ENCODE peak calls at places on chromosomes 6 and 20, in nine cellular contexts. One of them, this sample, is unnamed. For H3K27me3, the result is how much of the 10 kb centered on the place peaks cover.

GRCh38 chr6:83429857-83430605 is 820 bp downstream of the ME1 start:
- DNase-seq in adrenal gland: peak
- DNase-seq in dorsolateral prefrontal cortex: no peak
- DNase-seq in GM23248: peak
- DNase-seq in A673: peak
- DNase-seq in stomach: peak
- DNase-seq in psoas muscle: peak
- DNase-seq in fibroblast of lung: peak
- DNase-seq in HAP-1: peak
- DNase-seq in this sample: no peak

GRCh38 chr6:11263185-11263817 is 30.8 kb upstream of the NEDD9 start:
- DNase-seq in adrenal gland: peak
- DNase-seq in dorsolateral prefrontal cortex: no peak
- DNase-seq in GM23248: peak
- DNase-seq in A673: peak
- DNase-seq in stomach: peak
- DNase-seq in psoas muscle: peak
- DNase-seq in fibroblast of lung: peak
- DNase-seq in HAP-1: peak
- DNase-seq in this sample: no peak

GRCh38 chr6:17032595-17033591 is 69.0 kb upstream of the STMND1 start:
- DNase-seq in adrenal gland: peak
- DNase-seq in dorsolateral prefrontal cortex: no peak
- DNase-seq in GM23248: peak
- DNase-seq in A673: peak
- DNase-seq in stomach: peak
- DNase-seq in psoas muscle: peak
- DNase-seq in fibroblast of lung: peak
- DNase-seq in HAP-1: no peak
- DNase-seq in this sample: no peak

GRCh38 chr20:8782804-8783203 is 286.1 kb upstream of the PLCB4 start:
- DNase-seq in adrenal gland: no peak
- DNase-seq in dorsolateral prefrontal cortex: no peak
- DNase-seq in GM23248: peak
- DNase-seq in A673: peak
- DNase-seq in stomach: no peak
- DNase-seq in psoas muscle: no peak
- DNase-seq in fibroblast of lung: peak
- DNase-seq in HAP-1: no peak
- DNase-seq in this sample: no peak

GRCh38 chr20:8654486-8654885 is 414.4 kb upstream of the PLCB4 start:
- DNase-seq in adrenal gland: no peak
- DNase-seq in dorsolateral prefrontal cortex: no peak
- DNase-seq in GM23248: no peak
- DNase-seq in A673: no peak
- DNase-seq in stomach: no peak
- DNase-seq in psoas muscle: no peak
- DNase-seq in fibroblast of lung: no peak
- DNase-seq in HAP-1: no peak
- DNase-seq in this sample: no peak

GRCh38 chr6:95249176-95249575 is 328.2 kb upstream of the MANEA start:
- DNase-seq in adrenal gland: no peak
- DNase-seq in dorsolateral prefrontal cortex: no peak
- DNase-seq in GM23248: peak
- DNase-seq in A673: peak
- DNase-seq in stomach: no peak
- DNase-seq in psoas muscle: no peak
- DNase-seq in fibroblast of lung: peak
- DNase-seq in HAP-1: no peak
- DNase-seq in this sample: no peak

GRCh38 chr20:22006306-22006705 is 300.8 kb downstream of the PAX1 start:
- DNase-seq in adrenal gland: no peak
- DNase-seq in dorsolateral prefrontal cortex: no peak
- DNase-seq in GM23248: no peak
- DNase-seq in A673: no peak
- DNase-seq in stomach: no peak
- DNase-seq in psoas muscle: no peak
- DNase-seq in fibroblast of lung: no peak
- DNase-seq in HAP-1: no peak
- DNase-seq in this sample: no peak

GRCh38 chr6:71123051-71123450 is 165.6 kb upstream of the OGFRL1 start:
- DNase-seq in adrenal gland: no peak
- DNase-seq in dorsolateral prefrontal cortex: no peak
- DNase-seq in GM23248: no peak
- DNase-seq in A673: peak
- DNase-seq in stomach: no peak
- DNase-seq in psoas muscle: no peak
- DNase-seq in fibroblast of lung: no peak
- DNase-seq in HAP-1: no peak
- DNase-seq in this sample: no peak

GRCh38 chr6:37049990-37050853 is 44.8 kb downstream of the FGD2 start:
- DNase-seq in adrenal gland: peak
- DNase-seq in dorsolateral prefrontal cortex: no peak
- DNase-seq in GM23248: no peak
- DNase-seq in A673: no peak
- DNase-seq in stomach: peak
- DNase-seq in psoas muscle: peak
- DNase-seq in fibroblast of lung: no peak
- DNase-seq in HAP-1: no peak
- DNase-seq in this sample: no peak

GRCh38 chr6:71138416-71138815 is 150.2 kb upstream of the OGFRL1 start:
- DNase-seq in adrenal gland: no peak
- DNase-seq in dorsolateral prefrontal cortex: no peak
- DNase-seq in GM23248: no peak
- DNase-seq in A673: no peak
- DNase-seq in stomach: no peak
- DNase-seq in psoas muscle: no peak
- DNase-seq in fibroblast of lung: no peak
- DNase-seq in HAP-1: no peak
- DNase-seq in this sample: no peak

GRCh38 chr6:15351631-15352030 is 105.8 kb downstream of the JARID2 start:
- DNase-seq in adrenal gland: peak
- DNase-seq in dorsolateral prefrontal cortex: no peak
- DNase-seq in GM23248: peak
- DNase-seq in A673: no peak
- DNase-seq in stomach: no peak
- DNase-seq in psoas muscle: peak
- DNase-seq in fibroblast of lung: peak
- DNase-seq in HAP-1: no peak
- DNase-seq in this sample: no peak

GRCh38 chr20:41371361-41371760 is 4.7 kb upstream of the EMILIN3 start:
- DNase-seq in adrenal gland: no peak
- DNase-seq in dorsolateral prefrontal cortex: no peak
- DNase-seq in GM23248: no peak
- DNase-seq in A673: no peak
- DNase-seq in stomach: no peak
- DNase-seq in psoas muscle: no peak
- DNase-seq in fibroblast of lung: no peak
- DNase-seq in HAP-1: no peak
- DNase-seq in this sample: no peak

GRCh38 chr20:46022411-46023147 is 6.4 kb upstream of the SLC12A5 start:
- DNase-seq in adrenal gland: peak
- DNase-seq in dorsolateral prefrontal cortex: peak
- DNase-seq in GM23248: peak
- DNase-seq in A673: peak
- DNase-seq in stomach: peak
- DNase-seq in psoas muscle: peak
- DNase-seq in fibroblast of lung: no peak
- DNase-seq in HAP-1: peak
- DNase-seq in this sample: peak
- H3K27me3 ChIP-seq in adrenal gland: under half
- H3K27me3 ChIP-seq in dorsolateral prefrontal cortex: under half
- H3K27me3 ChIP-seq in GM23248: under half
- H3K27me3 ChIP-seq in A673: under half
- H3K27me3 ChIP-seq in stomach: under half
- H3K27me3 ChIP-seq in psoas muscle: half or more
- H3K27me3 ChIP-seq in fibroblast of lung: under half
- H3K27me3 ChIP-seq in HAP-1: under half
- H3K27me3 ChIP-seq in this sample: under half

GRCh38 chr6:118895241-118895561 is 1.2 kb downstream of the ASF1A start:
- DNase-seq in adrenal gland: no peak
- DNase-seq in dorsolateral prefrontal cortex: no peak
- DNase-seq in GM23248: peak
- DNase-seq in A673: no peak
- DNase-seq in stomach: no peak
- DNase-seq in psoas muscle: no peak
- DNase-seq in fibroblast of lung: no peak
- DNase-seq in HAP-1: no peak
- DNase-seq in this sample: no peak

GRCh38 chr6:118894425-118895240 is 681 bp downstream of the ASF1A start:
- DNase-seq in adrenal gland: peak
- DNase-seq in dorsolateral prefrontal cortex: peak
- DNase-seq in GM23248: peak
- DNase-seq in A673: peak
- DNase-seq in stomach: peak
- DNase-seq in psoas muscle: peak
- DNase-seq in fibroblast of lung: peak
- DNase-seq in HAP-1: peak
- DNase-seq in this sample: peak

GRCh38 chr6:118897386-118897785 is 3.4 kb downstream of the ASF1A start:
- DNase-seq in adrenal gland: no peak
- DNase-seq in dorsolateral prefrontal cortex: no peak
- DNase-seq in GM23248: no peak
- DNase-seq in A673: no peak
- DNase-seq in stomach: no peak
- DNase-seq in psoas muscle: no peak
- DNase-seq in fibroblast of lung: no peak
- DNase-seq in HAP-1: no peak
- DNase-seq in this sample: no peak

GRCh38 chr6:118893882-118894424 is at the start of gene ASF1A:
- DNase-seq in adrenal gland: peak
- DNase-seq in dorsolateral prefrontal cortex: peak
- DNase-seq in GM23248: peak
- DNase-seq in A673: peak
- DNase-seq in stomach: peak
- DNase-seq in psoas muscle: peak
- DNase-seq in fibroblast of lung: peak
- DNase-seq in HAP-1: peak
- DNase-seq in this sample: peak

DNA sequence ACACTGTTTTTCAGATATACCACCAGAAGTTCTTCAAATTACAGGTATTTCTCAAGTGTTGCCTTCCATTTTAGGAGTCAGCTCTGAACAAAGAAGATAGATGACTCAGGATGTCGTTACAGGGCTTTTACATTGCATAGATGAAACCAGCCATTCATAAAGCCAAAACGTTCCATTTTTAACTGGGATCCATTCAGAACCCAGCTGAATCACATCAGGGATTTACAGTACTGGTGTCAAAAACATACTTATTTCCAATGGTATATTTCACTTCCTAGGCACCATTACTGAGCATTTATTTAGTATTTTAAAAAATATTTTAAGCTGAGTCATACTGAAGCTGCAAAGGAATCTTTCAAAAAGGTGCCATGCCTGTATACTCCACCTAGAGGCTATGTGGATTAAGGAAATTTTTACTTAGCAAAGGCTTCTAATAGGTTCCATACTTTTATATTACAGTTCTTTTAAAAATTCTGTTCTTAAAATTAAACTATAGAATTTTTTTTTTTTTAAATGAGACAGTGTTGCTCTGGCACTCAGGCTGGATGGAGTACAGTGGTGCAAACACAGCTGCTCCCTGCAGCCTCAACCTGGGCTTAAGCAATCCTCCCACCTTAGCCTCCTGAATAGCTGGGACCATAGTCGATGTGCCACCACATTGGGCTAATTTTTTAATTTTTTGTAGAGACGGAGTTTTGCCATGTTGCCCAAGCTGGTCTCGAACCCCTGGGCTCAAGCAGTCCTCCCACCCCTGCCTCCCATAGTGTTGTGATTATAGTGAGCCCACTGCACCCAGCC is 2.6 kb downstream of the ASF1A start:
- DNase-seq in adrenal gland: no peak
- DNase-seq in dorsolateral prefrontal cortex: no peak
- DNase-seq in GM23248: peak
- DNase-seq in A673: peak
- DNase-seq in stomach: no peak
- DNase-seq in psoas muscle: no peak
- DNase-seq in fibroblast of lung: peak
- DNase-seq in HAP-1: no peak
- DNase-seq in this sample: no peak
- H3K4me3 ChIP-seq in adrenal gland: no peak
- H3K4me3 ChIP-seq in dorsolateral prefrontal cortex: peak
- H3K4me3 ChIP-seq in GM23248: peak
- H3K4me3 ChIP-seq in A673: peak
- H3K4me3 ChIP-seq in stomach: no peak
- H3K4me3 ChIP-seq in psoas muscle: peak
- H3K4me3 ChIP-seq in fibroblast of lung: peak
- H3K4me3 ChIP-seq in HAP-1: peak
- H3K4me3 ChIP-seq in this sample: peak

GRCh38 chr6:108121612-108122011 is 44.2 kb upstream of the NR2E1 start:
- DNase-seq in adrenal gland: no peak
- DNase-seq in dorsolateral prefrontal cortex: no peak
- DNase-seq in GM23248: no peak
- DNase-seq in A673: no peak
- DNase-seq in stomach: no peak
- DNase-seq in psoas muscle: no peak
- DNase-seq in fibroblast of lung: no peak
- DNase-seq in HAP-1: no peak
- DNase-seq in this sample: no peak
- H3K27me3 ChIP-seq in adrenal gland: under half
- H3K27me3 ChIP-seq in dorsolateral prefrontal cortex: under half
- H3K27me3 ChIP-seq in GM23248: half or more
- H3K27me3 ChIP-seq in A673: half or more
- H3K27me3 ChIP-seq in stomach: under half
- H3K27me3 ChIP-seq in psoas muscle: half or more
- H3K27me3 ChIP-seq in fibroblast of lung: half or more
- H3K27me3 ChIP-seq in HAP-1: under half
- H3K27me3 ChIP-seq in this sample: under half

GRCh38 chr6:74605942-74606341 is 599.9 kb downstream of the COL12A1 start:
- DNase-seq in adrenal gland: no peak
- DNase-seq in dorsolateral prefrontal cortex: no peak
- DNase-seq in GM23248: peak
- DNase-seq in A673: no peak
- DNase-seq in stomach: no peak
- DNase-seq in psoas muscle: no peak
- DNase-seq in fibroblast of lung: no peak
- DNase-seq in HAP-1: no peak
- DNase-seq in this sample: no peak

GRCh38 chr6:74607934-74608333 is 597.9 kb downstream of the COL12A1 start:
- DNase-seq in adrenal gland: no peak
- DNase-seq in dorsolateral prefrontal cortex: no peak
- DNase-seq in GM23248: peak
- DNase-seq in A673: no peak
- DNase-seq in stomach: no peak
- DNase-seq in psoas muscle: no peak
- DNase-seq in fibroblast of lung: peak
- DNase-seq in HAP-1: no peak
- DNase-seq in this sample: no peak

GRCh38 chr6:74607468-74607867 is 598.4 kb downstream of the COL12A1 start:
- DNase-seq in adrenal gland: no peak
- DNase-seq in dorsolateral prefrontal cortex: no peak
- DNase-seq in GM23248: no peak
- DNase-seq in A673: no peak
- DNase-seq in stomach: no peak
- DNase-seq in psoas muscle: no peak
- DNase-seq in fibroblast of lung: no peak
- DNase-seq in HAP-1: no peak
- DNase-seq in this sample: no peak

GRCh38 chr6:74604279-74604678 is 601.6 kb downstream of the COL12A1 start:
- DNase-seq in adrenal gland: no peak
- DNase-seq in dorsolateral prefrontal cortex: no peak
- DNase-seq in GM23248: no peak
- DNase-seq in A673: no peak
- DNase-seq in stomach: no peak
- DNase-seq in psoas muscle: no peak
- DNase-seq in fibroblast of lung: no peak
- DNase-seq in HAP-1: no peak
- DNase-seq in this sample: no peak

GRCh38 chr6:74606488-74607135 is 599.2 kb downstream of the COL12A1 start:
- DNase-seq in adrenal gland: no peak
- DNase-seq in dorsolateral prefrontal cortex: no peak
- DNase-seq in GM23248: peak
- DNase-seq in A673: peak
- DNase-seq in stomach: no peak
- DNase-seq in psoas muscle: no peak
- DNase-seq in fibroblast of lung: peak
- DNase-seq in HAP-1: no peak
- DNase-seq in this sample: no peak
- H3K4me3 ChIP-seq in adrenal gland: no peak
- H3K4me3 ChIP-seq in dorsolateral prefrontal cortex: no peak
- H3K4me3 ChIP-seq in GM23248: peak
- H3K4me3 ChIP-seq in A673: no peak
- H3K4me3 ChIP-seq in stomach: no peak
- H3K4me3 ChIP-seq in psoas muscle: no peak
- H3K4me3 ChIP-seq in fibroblast of lung: peak
- H3K4me3 ChIP-seq in HAP-1: no peak
- H3K4me3 ChIP-seq in this sample: no peak